ENCODE peak calls at places on chromosomes 16 and 17, in eight cellular contexts. One of them, this sample, is unnamed.

GRCh38 chr17:39757931-39758873 is 20.5 kb downstream of the GRB7 start:
- DNase-seq in mesothelial cell of epicardium: no peak
- DNase-seq in fibroblast of pulmonary artery: no peak
- DNase-seq in endothelial cell of umbilical vein: no peak
- DNase-seq in stomach: no peak
- DNase-seq in BE2C: no peak
- DNase-seq in psoas muscle: no peak
- DNase-seq in epithelial cell of esophagus: no peak
- DNase-seq in this sample: no peak

GRCh38 chr16:31700200-31700529 is 172.5 kb downstream of the AHSP start:
- DNase-seq in endothelial cell of umbilical vein: no peak
- DNase-seq in mesothelial cell of epicardium: no peak
- DNase-seq in BE2C: peak
- DNase-seq in epithelial cell of esophagus: no peak
- DNase-seq in fibroblast of pulmonary artery: no peak
- DNase-seq in stomach: no peak
- DNase-seq in psoas muscle: no peak
- DNase-seq in this sample: no peak

GRCh38 chr17:42431758-42432161 is 8.7 kb upstream of the CAVIN1 start:
- DNase-seq in epithelial cell of esophagus: no peak
- DNase-seq in fibroblast of pulmonary artery: peak
- DNase-seq in BE2C: no peak
- DNase-seq in endothelial cell of umbilical vein: no peak
- DNase-seq in stomach: no peak
- DNase-seq in psoas muscle: no peak
- DNase-seq in mesothelial cell of epicardium: no peak
- DNase-seq in this sample: no peak

GRCh38 chr16:10927497-10928112 is 14.7 kb downstream of the DEXI start:
- DNase-seq in stomach: no peak
- DNase-seq in mesothelial cell of epicardium: no peak
- DNase-seq in BE2C: no peak
- DNase-seq in endothelial cell of umbilical vein: no peak
- DNase-seq in epithelial cell of esophagus: no peak
- DNase-seq in psoas muscle: no peak
- DNase-seq in fibroblast of pulmonary artery: no peak
- DNase-seq in this sample: no peak

GRCh38 chr16:86930001-86930400 is 351.7 kb downstream of the FOXL1 start:
- DNase-seq in endothelial cell of umbilical vein: no peak
- DNase-seq in stomach: no peak
- DNase-seq in epithelial cell of esophagus: no peak
- DNase-seq in mesothelial cell of epicardium: no peak
- DNase-seq in fibroblast of pulmonary artery: no peak
- DNase-seq in psoas muscle: no peak
- DNase-seq in BE2C: no peak
- DNase-seq in this sample: no peak

GRCh38 chr17:12530126-12530525 is 135.6 kb upstream of the MYOCD start:
- DNase-seq in BE2C: no peak
- DNase-seq in fibroblast of pulmonary artery: no peak
- DNase-seq in psoas muscle: no peak
- DNase-seq in mesothelial cell of epicardium: no peak
- DNase-seq in endothelial cell of umbilical vein: no peak
- DNase-seq in stomach: no peak
- DNase-seq in epithelial cell of esophagus: no peak
- DNase-seq in this sample: no peak

GRCh38 chr17:75565066-75565465 is 22.5 kb upstream of the MYO15B start:
- DNase-seq in mesothelial cell of epicardium: no peak
- DNase-seq in endothelial cell of umbilical vein: no peak
- DNase-seq in fibroblast of pulmonary artery: no peak
- DNase-seq in psoas muscle: no peak
- DNase-seq in stomach: no peak
- DNase-seq in BE2C: no peak
- DNase-seq in epithelial cell of esophagus: peak
- DNase-seq in this sample: no peak

GRCh38 chr17:63911041-63911635 is at the start of gene CSHL1:
- DNase-seq in mesothelial cell of epicardium: no peak
- DNase-seq in fibroblast of pulmonary artery: no peak
- DNase-seq in psoas muscle: no peak
- DNase-seq in stomach: no peak
- DNase-seq in epithelial cell of esophagus: no peak
- DNase-seq in BE2C: no peak
- DNase-seq in endothelial cell of umbilical vein: no peak
- DNase-seq in this sample: no peak

GRCh38 chr16:73323880-73324279 is 276.0 kb upstream of the ZFHX3 start:
- DNase-seq in fibroblast of pulmonary artery: no peak
- DNase-seq in epithelial cell of esophagus: no peak
- DNase-seq in endothelial cell of umbilical vein: no peak
- DNase-seq in mesothelial cell of epicardium: no peak
- DNase-seq in stomach: no peak
- DNase-seq in psoas muscle: no peak
- DNase-seq in BE2C: no peak
- DNase-seq in this sample: no peak

GRCh38 chr17:76791053-76791980 is 53.4 kb downstream of the MFSD11 start:
- DNase-seq in mesothelial cell of epicardium: no peak
- DNase-seq in psoas muscle: no peak
- DNase-seq in epithelial cell of esophagus: peak
- DNase-seq in fibroblast of pulmonary artery: peak
- DNase-seq in endothelial cell of umbilical vein: peak
- DNase-seq in stomach: peak
- DNase-seq in BE2C: peak
- DNase-seq in this sample: no peak

GRCh38 chr16:46562979-46563378 is 58.2 kb downstream of the SHCBP1 start:
- DNase-seq in stomach: no peak
- DNase-seq in endothelial cell of umbilical vein: no peak
- DNase-seq in fibroblast of pulmonary artery: no peak
- DNase-seq in psoas muscle: no peak
- DNase-seq in BE2C: no peak
- DNase-seq in epithelial cell of esophagus: no peak
- DNase-seq in mesothelial cell of epicardium: no peak
- DNase-seq in this sample: no peak

GRCh38 chr16:22098538-22099255 is 6.4 kb downstream of the VWA3A start:
- DNase-seq in fibroblast of pulmonary artery: peak
- DNase-seq in epithelial cell of esophagus: peak
- DNase-seq in stomach: no peak
- DNase-seq in endothelial cell of umbilical vein: peak
- DNase-seq in mesothelial cell of epicardium: no peak
- DNase-seq in psoas muscle: no peak
- DNase-seq in BE2C: peak
- DNase-seq in this sample: peak

GRCh38 chr16:69396187-69397061 is 10.6 kb upstream of the TERF2 start:
- DNase-seq in psoas muscle: no peak
- DNase-seq in endothelial cell of umbilical vein: peak
- DNase-seq in BE2C: peak
- DNase-seq in mesothelial cell of epicardium: peak
- DNase-seq in stomach: peak
- DNase-seq in fibroblast of pulmonary artery: peak
- DNase-seq in epithelial cell of esophagus: peak
- DNase-seq in this sample: peak

GRCh38 chr16:71630808-71631207 is 4.8 kb downstream of the MARVELD3 start:
- DNase-seq in fibroblast of pulmonary artery: no peak
- DNase-seq in epithelial cell of esophagus: peak
- DNase-seq in mesothelial cell of epicardium: no peak
- DNase-seq in psoas muscle: no peak
- DNase-seq in endothelial cell of umbilical vein: no peak
- DNase-seq in BE2C: no peak
- DNase-seq in stomach: no peak
- DNase-seq in this sample: no peak

GRCh38 chr16:426906-427249 is 1.4 kb downstream of the RAB11FIP3 start:
- DNase-seq in BE2C: no peak
- DNase-seq in epithelial cell of esophagus: no peak
- DNase-seq in stomach: no peak
- DNase-seq in psoas muscle: no peak
- DNase-seq in endothelial cell of umbilical vein: no peak
- DNase-seq in mesothelial cell of epicardium: no peak
- DNase-seq in fibroblast of pulmonary artery: no peak
- DNase-seq in this sample: no peak

GRCh38 chr16:50316848-50317630 is 50.7 kb downstream of the ADCY7 start:
- DNase-seq in fibroblast of pulmonary artery: no peak
- DNase-seq in psoas muscle: no peak
- DNase-seq in mesothelial cell of epicardium: no peak
- DNase-seq in BE2C: no peak
- DNase-seq in epithelial cell of esophagus: no peak
- DNase-seq in endothelial cell of umbilical vein: no peak
- DNase-seq in stomach: no peak
- DNase-seq in this sample: no peak

GRCh38 chr17:27551701-27552466 is 79.1 kb upstream of the LGALS9 start:
- DNase-seq in epithelial cell of esophagus: peak
- DNase-seq in BE2C: no peak
- DNase-seq in fibroblast of pulmonary artery: no peak
- DNase-seq in mesothelial cell of epicardium: no peak
- DNase-seq in stomach: no peak
- DNase-seq in psoas muscle: no peak
- DNase-seq in endothelial cell of umbilical vein: no peak
- DNase-seq in this sample: no peak

GRCh38 chr17:62653831-62654829 is 26.7 kb downstream of the MRC2 start:
- DNase-seq in stomach: peak
- DNase-seq in BE2C: peak
- DNase-seq in epithelial cell of esophagus: no peak
- DNase-seq in psoas muscle: peak
- DNase-seq in mesothelial cell of epicardium: no peak
- DNase-seq in fibroblast of pulmonary artery: peak
- DNase-seq in endothelial cell of umbilical vein: no peak
- DNase-seq in this sample: peak

GRCh38 chr17:37710344-37710886 is 34.4 kb downstream of the HNF1B start:
- DNase-seq in psoas muscle: no peak
- DNase-seq in stomach: peak
- DNase-seq in BE2C: peak
- DNase-seq in fibroblast of pulmonary artery: peak
- DNase-seq in endothelial cell of umbilical vein: peak
- DNase-seq in mesothelial cell of epicardium: no peak
- DNase-seq in epithelial cell of esophagus: peak
- DNase-seq in this sample: peak

GRCh38 chr16:30535777-30536190 is 1.1 kb upstream of the ZNF747 start:
- DNase-seq in stomach: peak
- DNase-seq in psoas muscle: peak
- DNase-seq in endothelial cell of umbilical vein: peak
- DNase-seq in epithelial cell of esophagus: peak
- DNase-seq in mesothelial cell of epicardium: peak
- DNase-seq in BE2C: peak
- DNase-seq in fibroblast of pulmonary artery: peak
- DNase-seq in this sample: peak
- TF ChIP-seq CTCF in stomach: peak
- TF ChIP-seq CTCF in psoas muscle: peak
- TF ChIP-seq CTCF in endothelial cell of umbilical vein: peak
- TF ChIP-seq CTCF in epithelial cell of esophagus: peak
- TF ChIP-seq CTCF in mesothelial cell of epicardium: no peak
- TF ChIP-seq CTCF in BE2C: peak
- TF ChIP-seq CTCF in fibroblast of pulmonary artery: peak
- TF ChIP-seq CTCF in this sample: peak

GRCh38 chr17:52178013-52178412 is 19.5 kb upstream of the CA10 start:
- DNase-seq in stomach: no peak
- DNase-seq in BE2C: no peak
- DNase-seq in mesothelial cell of epicardium: no peak
- DNase-seq in endothelial cell of umbilical vein: no peak
- DNase-seq in fibroblast of pulmonary artery: no peak
- DNase-seq in epithelial cell of esophagus: no peak
- DNase-seq in psoas muscle: no peak
- DNase-seq in this sample: no peak

GRCh38 chr17:52181842-52182241 is 23.3 kb upstream of the CA10 start:
- DNase-seq in psoas muscle: no peak
- DNase-seq in mesothelial cell of epicardium: no peak
- DNase-seq in epithelial cell of esophagus: no peak
- DNase-seq in endothelial cell of umbilical vein: no peak
- DNase-seq in fibroblast of pulmonary artery: no peak
- DNase-seq in BE2C: no peak
- DNase-seq in stomach: no peak
- DNase-seq in this sample: no peak
- TF ChIP-seq CTCF in psoas muscle: no peak
- TF ChIP-seq CTCF in mesothelial cell of epicardium: no peak
- TF ChIP-seq CTCF in epithelial cell of esophagus: no peak
- TF ChIP-seq CTCF in endothelial cell of umbilical vein: no peak
- TF ChIP-seq CTCF in fibroblast of pulmonary artery: no peak
- TF ChIP-seq CTCF in BE2C: no peak
- TF ChIP-seq CTCF in stomach: no peak
- TF ChIP-seq CTCF in this sample: no peak

DNA sequence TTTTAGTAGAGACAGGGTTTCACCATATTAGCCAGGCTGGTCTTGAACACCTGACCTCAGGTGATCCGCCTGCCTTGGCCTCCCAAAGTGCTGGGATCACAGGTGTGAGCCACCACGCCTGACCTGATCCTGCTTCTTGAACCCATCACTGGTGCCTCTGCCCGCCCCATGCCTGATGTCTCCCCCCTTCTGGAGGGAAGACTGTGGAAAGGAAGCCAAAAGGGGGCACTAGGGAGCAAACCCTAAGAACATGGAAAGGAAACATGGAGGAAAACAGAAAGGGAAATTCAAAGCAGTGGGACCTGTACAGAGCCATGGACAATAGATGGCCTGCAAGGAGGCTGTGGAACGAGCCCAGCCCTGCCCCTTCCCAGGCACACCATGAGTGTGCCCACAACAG is 31.1 kb upstream of the FASN start:
- DNase-seq in psoas muscle: no peak
- DNase-seq in BE2C: no peak
- DNase-seq in epithelial cell of esophagus: no peak
- DNase-seq in stomach: no peak
- DNase-seq in fibroblast of pulmonary artery: no peak
- DNase-seq in endothelial cell of umbilical vein: no peak
- DNase-seq in mesothelial cell of epicardium: no peak
- DNase-seq in this sample: no peak
- TF ChIP-seq CTCF in psoas muscle: no peak
- TF ChIP-seq CTCF in BE2C: peak
- TF ChIP-seq CTCF in epithelial cell of esophagus: no peak
- TF ChIP-seq CTCF in stomach: no peak
- TF ChIP-seq CTCF in fibroblast of pulmonary artery: peak
- TF ChIP-seq CTCF in endothelial cell of umbilical vein: peak
- TF ChIP-seq CTCF in mesothelial cell of epicardium: no peak
- TF ChIP-seq CTCF in this sample: no peak

DNA sequence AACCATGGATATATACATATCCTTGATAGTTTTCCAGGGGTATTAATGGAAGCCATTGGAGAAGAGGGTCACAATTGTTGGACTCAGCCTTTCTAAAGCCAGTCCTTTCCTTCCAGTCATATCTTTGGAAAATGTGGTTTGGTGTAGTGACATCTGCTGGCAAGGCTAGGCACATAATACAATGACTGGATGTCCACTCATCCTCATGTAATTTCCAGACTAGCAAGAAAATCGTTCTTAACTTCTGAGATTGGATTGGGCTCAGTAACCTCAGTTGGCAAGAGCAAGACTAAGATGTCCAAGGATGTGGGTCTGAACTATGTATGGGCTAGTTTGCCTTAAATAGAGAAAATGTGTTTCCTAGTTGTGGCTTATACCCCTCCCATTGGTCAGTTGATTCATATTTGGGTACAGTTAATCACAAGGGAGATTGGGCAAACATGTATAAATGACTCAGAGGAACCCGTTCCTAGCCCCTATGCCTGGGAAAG is 8.7 kb upstream of the KAT7 start:
- DNase-seq in endothelial cell of umbilical vein: peak
- DNase-seq in psoas muscle: no peak
- DNase-seq in epithelial cell of esophagus: peak
- DNase-seq in fibroblast of pulmonary artery: peak
- DNase-seq in BE2C: peak
- DNase-seq in stomach: no peak
- DNase-seq in mesothelial cell of epicardium: no peak
- DNase-seq in this sample: no peak
- TF ChIP-seq CTCF in endothelial cell of umbilical vein: peak
- TF ChIP-seq CTCF in psoas muscle: peak
- TF ChIP-seq CTCF in epithelial cell of esophagus: peak
- TF ChIP-seq CTCF in fibroblast of pulmonary artery: peak
- TF ChIP-seq CTCF in BE2C: peak
- TF ChIP-seq CTCF in stomach: peak
- TF ChIP-seq CTCF in mesothelial cell of epicardium: no peak
- TF ChIP-seq CTCF in this sample: peak